ENCODE peak calls at places on chromosomes 1 and 21, in ten cellular contexts. One of them, this sample, is unnamed.

GRCh38 chr1:51070640-51071039 is 31.4 kb upstream of the C1orf185 start:
- DNase-seq in adipocyte: peak
- DNase-seq in heart right ventricle: no peak
- DNase-seq in AG04449: peak
- DNase-seq in activated naive CD4-positive, alpha-beta T cell: no peak
- DNase-seq in NCI-H2171: no peak
- DNase-seq in aorta: no peak
- DNase-seq in ACHN: no peak
- DNase-seq in left colon: no peak
- DNase-seq in SHP77: no peak
- DNase-seq in this sample: peak

GRCh38 chr1:20731057-20731991 is 1.2 kb downstream of the SH2D5 start:
- DNase-seq in heart right ventricle: no peak
- DNase-seq in activated naive CD4-positive, alpha-beta T cell: no peak
- DNase-seq in ACHN: peak
- DNase-seq in SHP77: no peak
- DNase-seq in AG04449: no peak
- DNase-seq in aorta: peak
- DNase-seq in left colon: no peak
- DNase-seq in adipocyte: peak
- DNase-seq in NCI-H2171: no peak
- DNase-seq in this sample: no peak

GRCh38 chr1:66402194-66402593 is 131.8 kb upstream of the SGIP1 start:
- DNase-seq in aorta: peak
- DNase-seq in NCI-H2171: peak
- DNase-seq in AG04449: no peak
- DNase-seq in left colon: peak
- DNase-seq in activated naive CD4-positive, alpha-beta T cell: no peak
- DNase-seq in SHP77: no peak
- DNase-seq in heart right ventricle: peak
- DNase-seq in ACHN: no peak
- DNase-seq in adipocyte: peak
- DNase-seq in this sample: peak

GRCh38 chr1:245131026-245131393 is 23.8 kb upstream of the KIF26B start:
- DNase-seq in left colon: no peak
- DNase-seq in aorta: peak
- DNase-seq in ACHN: no peak
- DNase-seq in SHP77: no peak
- DNase-seq in adipocyte: no peak
- DNase-seq in heart right ventricle: no peak
- DNase-seq in AG04449: no peak
- DNase-seq in NCI-H2171: no peak
- DNase-seq in activated naive CD4-positive, alpha-beta T cell: no peak
- DNase-seq in this sample: no peak

GRCh38 chr1:161200992-161201827 is 957 bp upstream of the NDUFS2 start:
- DNase-seq in activated naive CD4-positive, alpha-beta T cell: no peak
- DNase-seq in NCI-H2171: no peak
- DNase-seq in heart right ventricle: peak
- DNase-seq in AG04449: no peak
- DNase-seq in adipocyte: peak
- DNase-seq in aorta: peak
- DNase-seq in left colon: peak
- DNase-seq in ACHN: no peak
- DNase-seq in SHP77: no peak
- DNase-seq in this sample: peak

GRCh38 chr21:38600106-38600505 is 101.8 kb upstream of the ERG start:
- DNase-seq in heart right ventricle: no peak
- DNase-seq in NCI-H2171: no peak
- DNase-seq in AG04449: no peak
- DNase-seq in activated naive CD4-positive, alpha-beta T cell: no peak
- DNase-seq in aorta: no peak
- DNase-seq in adipocyte: no peak
- DNase-seq in SHP77: no peak
- DNase-seq in left colon: no peak
- DNase-seq in ACHN: no peak
- DNase-seq in this sample: no peak

GRCh38 chr1:28104866-28105467 is 16.6 kb upstream of the EYA3 start:
- DNase-seq in activated naive CD4-positive, alpha-beta T cell: no peak
- DNase-seq in adipocyte: peak
- DNase-seq in aorta: no peak
- DNase-seq in SHP77: peak
- DNase-seq in NCI-H2171: no peak
- DNase-seq in left colon: peak
- DNase-seq in AG04449: no peak
- DNase-seq in heart right ventricle: no peak
- DNase-seq in ACHN: peak
- DNase-seq in this sample: peak

GRCh38 chr1:18422076-18422777 is 58.5 kb upstream of the KLHDC7A start:
- DNase-seq in left colon: no peak
- DNase-seq in SHP77: no peak
- DNase-seq in ACHN: no peak
- DNase-seq in NCI-H2171: no peak
- DNase-seq in aorta: no peak
- DNase-seq in activated naive CD4-positive, alpha-beta T cell: no peak
- DNase-seq in heart right ventricle: no peak
- DNase-seq in AG04449: no peak
- DNase-seq in adipocyte: no peak
- DNase-seq in this sample: no peak

GRCh38 chr1:20634594-20635084 is 1.4 kb downstream of the PINK1 start:
- DNase-seq in NCI-H2171: no peak
- DNase-seq in AG04449: no peak
- DNase-seq in adipocyte: peak
- DNase-seq in left colon: peak
- DNase-seq in ACHN: no peak
- DNase-seq in activated naive CD4-positive, alpha-beta T cell: no peak
- DNase-seq in SHP77: no peak
- DNase-seq in aorta: no peak
- DNase-seq in heart right ventricle: peak
- DNase-seq in this sample: peak

GRCh38 chr1:44355582-44356305 is 687 bp upstream of the ERI3 start:
- DNase-seq in left colon: no peak
- DNase-seq in heart right ventricle: no peak
- DNase-seq in aorta: no peak
- DNase-seq in SHP77: no peak
- DNase-seq in ACHN: peak
- DNase-seq in AG04449: no peak
- DNase-seq in NCI-H2171: no peak
- DNase-seq in activated naive CD4-positive, alpha-beta T cell: no peak
- DNase-seq in adipocyte: no peak
- DNase-seq in this sample: no peak

GRCh38 chr1:19650416-19651140 is 6.5 kb downstream of the NBL1 start:
- DNase-seq in ACHN: no peak
- DNase-seq in SHP77: no peak
- DNase-seq in adipocyte: no peak
- DNase-seq in AG04449: no peak
- DNase-seq in activated naive CD4-positive, alpha-beta T cell: no peak
- DNase-seq in left colon: no peak
- DNase-seq in aorta: no peak
- DNase-seq in heart right ventricle: peak
- DNase-seq in NCI-H2171: no peak
- DNase-seq in this sample: no peak

GRCh38 chr1:173478099-173478555 is 992 bp downstream of the PRDX6 start:
- DNase-seq in activated naive CD4-positive, alpha-beta T cell: no peak
- DNase-seq in NCI-H2171: no peak
- DNase-seq in heart right ventricle: peak
- DNase-seq in left colon: peak
- DNase-seq in adipocyte: peak
- DNase-seq in SHP77: no peak
- DNase-seq in ACHN: peak
- DNase-seq in aorta: peak
- DNase-seq in AG04449: peak
- DNase-seq in this sample: peak

GRCh38 chr1:4786061-4786460 is 131.7 kb downstream of the AJAP1 start:
- DNase-seq in aorta: no peak
- DNase-seq in left colon: no peak
- DNase-seq in activated naive CD4-positive, alpha-beta T cell: no peak
- DNase-seq in heart right ventricle: no peak
- DNase-seq in ACHN: no peak
- DNase-seq in adipocyte: no peak
- DNase-seq in NCI-H2171: no peak
- DNase-seq in AG04449: no peak
- DNase-seq in SHP77: no peak
- DNase-seq in this sample: no peak

GRCh38 chr21:26719750-26720149 is 125.5 kb downstream of the ADAMTS1 start:
- DNase-seq in AG04449: no peak
- DNase-seq in adipocyte: no peak
- DNase-seq in SHP77: peak
- DNase-seq in NCI-H2171: no peak
- DNase-seq in activated naive CD4-positive, alpha-beta T cell: no peak
- DNase-seq in left colon: no peak
- DNase-seq in ACHN: no peak
- DNase-seq in heart right ventricle: peak
- DNase-seq in aorta: no peak
- DNase-seq in this sample: peak

GRCh38 chr21:46202592-46203202 is 18.4 kb upstream of the SPATC1L start:
- DNase-seq in adipocyte: no peak
- DNase-seq in activated naive CD4-positive, alpha-beta T cell: no peak
- DNase-seq in aorta: peak
- DNase-seq in heart right ventricle: no peak
- DNase-seq in SHP77: no peak
- DNase-seq in NCI-H2171: no peak
- DNase-seq in AG04449: no peak
- DNase-seq in left colon: no peak
- DNase-seq in ACHN: no peak
- DNase-seq in this sample: no peak

GRCh38 chr1:182611787-182612186 is 7.6 kb upstream of the RGS16 start:
- DNase-seq in heart right ventricle: no peak
- DNase-seq in SHP77: peak
- DNase-seq in adipocyte: no peak
- DNase-seq in left colon: no peak
- DNase-seq in AG04449: no peak
- DNase-seq in ACHN: no peak
- DNase-seq in aorta: no peak
- DNase-seq in NCI-H2171: peak
- DNase-seq in activated naive CD4-positive, alpha-beta T cell: no peak
- DNase-seq in this sample: no peak

GRCh38 chr21:37447288-37447936 is 80.8 kb downstream of the DYRK1A start:
- DNase-seq in AG04449: no peak
- DNase-seq in activated naive CD4-positive, alpha-beta T cell: no peak
- DNase-seq in aorta: no peak
- DNase-seq in left colon: no peak
- DNase-seq in adipocyte: no peak
- DNase-seq in NCI-H2171: no peak
- DNase-seq in heart right ventricle: no peak
- DNase-seq in ACHN: no peak
- DNase-seq in SHP77: peak
- DNase-seq in this sample: no peak

GRCh38 chr1:228058981-228059535 is 23.4 kb upstream of the ARF1 start:
- DNase-seq in adipocyte: no peak
- DNase-seq in left colon: no peak
- DNase-seq in NCI-H2171: no peak
- DNase-seq in heart right ventricle: no peak
- DNase-seq in activated naive CD4-positive, alpha-beta T cell: no peak
- DNase-seq in AG04449: no peak
- DNase-seq in ACHN: no peak
- DNase-seq in aorta: peak
- DNase-seq in SHP77: no peak
- DNase-seq in this sample: no peak

GRCh38 chr1:61120998-61121397 is 38.6 kb downstream of the NFIA start:
- DNase-seq in SHP77: no peak
- DNase-seq in NCI-H2171: no peak
- DNase-seq in AG04449: no peak
- DNase-seq in aorta: no peak
- DNase-seq in activated naive CD4-positive, alpha-beta T cell: no peak
- DNase-seq in ACHN: no peak
- DNase-seq in left colon: no peak
- DNase-seq in heart right ventricle: no peak
- DNase-seq in adipocyte: peak
- DNase-seq in this sample: peak

GRCh38 chr1:84348240-84348555 is 46.7 kb downstream of the SAMD13 start:
- DNase-seq in adipocyte: no peak
- DNase-seq in ACHN: no peak
- DNase-seq in heart right ventricle: no peak
- DNase-seq in NCI-H2171: no peak
- DNase-seq in SHP77: no peak
- DNase-seq in AG04449: no peak
- DNase-seq in aorta: no peak
- DNase-seq in activated naive CD4-positive, alpha-beta T cell: no peak
- DNase-seq in left colon: no peak
- DNase-seq in this sample: no peak

GRCh38 chr1:21933397-21934248 is 3.5 kb downstream of the HSPG2 start:
- DNase-seq in left colon: peak
- DNase-seq in NCI-H2171: peak
- DNase-seq in aorta: no peak
- DNase-seq in AG04449: no peak
- DNase-seq in heart right ventricle: peak
- DNase-seq in adipocyte: no peak
- DNase-seq in ACHN: no peak
- DNase-seq in SHP77: peak
- DNase-seq in activated naive CD4-positive, alpha-beta T cell: no peak
- DNase-seq in this sample: no peak

GRCh38 chr1:2438038-2438437 is 25.7 kb upstream of the PEX10 start:
- DNase-seq in left colon: peak
- DNase-seq in heart right ventricle: no peak
- DNase-seq in adipocyte: no peak
- DNase-seq in activated naive CD4-positive, alpha-beta T cell: no peak
- DNase-seq in aorta: no peak
- DNase-seq in AG04449: no peak
- DNase-seq in ACHN: no peak
- DNase-seq in NCI-H2171: peak
- DNase-seq in SHP77: no peak
- DNase-seq in this sample: no peak

GRCh38 chr1:12472798-12473551 is 145.0 kb downstream of the DHRS3 start:
- DNase-seq in AG04449: no peak
- DNase-seq in NCI-H2171: no peak
- DNase-seq in activated naive CD4-positive, alpha-beta T cell: peak
- DNase-seq in left colon: peak
- DNase-seq in SHP77: no peak
- DNase-seq in aorta: no peak
- DNase-seq in heart right ventricle: no peak
- DNase-seq in adipocyte: no peak
- DNase-seq in ACHN: no peak
- DNase-seq in this sample: no peak

GRCh38 chr1:155777541-155777940 is 79.5 kb downstream of the GON4L start:
- DNase-seq in adipocyte: no peak
- DNase-seq in aorta: no peak
- DNase-seq in activated naive CD4-positive, alpha-beta T cell: no peak
- DNase-seq in AG04449: no peak
- DNase-seq in NCI-H2171: no peak
- DNase-seq in ACHN: no peak
- DNase-seq in left colon: no peak
- DNase-seq in heart right ventricle: no peak
- DNase-seq in SHP77: no peak
- DNase-seq in this sample: no peak

GRCh38 chr1:206606867-206607266 is 5.4 kb downstream of the EIF2D start:
- DNase-seq in aorta: no peak
- DNase-seq in SHP77: peak
- DNase-seq in AG04449: no peak
- DNase-seq in heart right ventricle: no peak
- DNase-seq in NCI-H2171: no peak
- DNase-seq in ACHN: peak
- DNase-seq in adipocyte: peak
- DNase-seq in activated naive CD4-positive, alpha-beta T cell: no peak
- DNase-seq in left colon: no peak
- DNase-seq in this sample: peak

This sample was measured in AG10803.